ENCODE peak calls at places on chromosomes 13 and 19, in five cellular contexts. C is HepG2, H is K562, R is GM12878, Z is SK-N-SH. X is an unnamed sample.

GRCh38 chr13:24279706-24280105 is 29.7 kb upstream of the C1QTNF9 start:
- DNase-seq in R (no peak), Z (no peak), H (no peak), C (no peak), X (no peak)

GRCh38 chr19:29681422-29682235 is 16.4 kb downstream of the PLEKHF1 start:
- DNase-seq in H (no peak), C (no peak), R (no peak), Z (no peak), X (no peak)

GRCh38 chr19:54448037-54448773 is 794 bp upstream of the LENG8 start:
- DNase-seq in C (peak), H (peak), Z (peak), R (no peak), X (no peak)

GRCh38 chr13:77235456-77236022 is 91.4 kb downstream of the MYCBP2 start:
- DNase-seq in Z (no peak), R (no peak), C (no peak), H (no peak), X (no peak)

GRCh38 chr13:109874921-109875454 is 88.6 kb upstream of the IRS2 start:
- DNase-seq in C (no peak), R (no peak), Z (no peak), H (no peak), X (no peak)

GRCh38 chr13:84605927-84606326 is 723.7 kb upstream of the SLITRK1 start:
- DNase-seq in H (no peak), R (no peak), Z (no peak), C (no peak), X (no peak)

GRCh38 chr19:18150776-18151624 is 2.0 kb upstream of the PIK3R2 start:
- DNase-seq in C (no peak), Z (no peak), R (no peak), H (no peak), X (no peak)

GRCh38 chr19:30696514-30696913 is 324.3 kb downstream of the ZNF536 start:
- DNase-seq in H (peak), C (no peak), Z (peak), R (no peak), X (peak)

GRCh38 chr19:10625003-10625761 is at the start of gene SLC44A2:
- DNase-seq in H (peak), Z (peak), R (no peak), C (no peak), X (peak)

GRCh38 chr19:8631425-8631819 is 989 bp downstream of the NFILZ start:
- DNase-seq in R (no peak), Z (no peak), C (peak), H (peak), X (no peak)

GRCh38 chr13:46866150-46866549 is 30.7 kb downstream of the HTR2A start:
- DNase-seq in C (peak), Z (peak), H (no peak), R (no peak), X (no peak)
- TF ChIP-seq USF2 in C (no peak), Z (no peak), H (no peak), R (no peak), X (no peak)

GRCh38 chr19:46133101-46133627 is 8.7 kb upstream of the IGFL3 start:
- DNase-seq in H (no peak), R (peak), C (peak), Z (no peak), X (peak)
- TF ChIP-seq GABPA in H (peak), R (no peak), C (no peak), Z (no peak), X (no peak)

GRCh38 chr19:36719687-36720556 is 32.5 kb downstream of the ZNF567 start:
- DNase-seq in R (no peak), Z (no peak), H (no peak), C (no peak), X (no peak)
- TF ChIP-seq USF2 in R (no peak), Z (no peak), H (no peak), C (no peak), X (no peak)

GRCh38 chr19:5953680-5954213 is 24.2 kb downstream of the RANBP3 start:
- DNase-seq in R (no peak), Z (no peak), C (no peak), H (peak), X (no peak)
- TF ChIP-seq GABPA in R (no peak), Z (no peak), C (no peak), H (peak), X (no peak)

GRCh38 chr19:3753631-3754410 is 7.7 kb downstream of the APBA3 start:
- DNase-seq in Z (no peak), H (no peak), C (no peak), R (no peak), X (no peak)
- TF ChIP-seq USF2 in Z (no peak), H (no peak), C (no peak), R (no peak), X (no peak)

X was measured in H1.